ENCODE peak calls at places on chromosomes 6 and 20, in ten cellular contexts. G is tibial artery, P is cardiac muscle cell, K is A673, W is IMR-90, X is AG10803, J is right atrium auricular region, L is HL-60, O is breast epithelium, B is left lung. Q is an unnamed sample.

GRCh38 chr20:32004963-32005362 is 5.3 kb upstream of the CCM2L start:
- DNase-seq in G (no peak), P (no peak), K (no peak), W (peak), X (peak), J (no peak), L (no peak), O (no peak), B (no peak), Q (no peak)

GRCh38 chr20:58685988-58686387 is 6.6 kb upstream of the NPEPL1 start:
- DNase-seq in G (peak), P (no peak), K (no peak), W (no peak), X (no peak), J (peak), L (no peak), O (no peak), B (no peak), Q (no peak)

GRCh38 chr6:43853066-43853650 is 83.1 kb downstream of the VEGFA start:
- DNase-seq in G (no peak), P (no peak), K (no peak), W (no peak), X (peak), J (no peak), L (no peak), O (no peak), B (no peak), Q (no peak)

GRCh38 chr6:29131691-29132090 is 23.8 kb downstream of the OR2J3 start:
- DNase-seq in G (no peak), P (no peak), K (no peak), W (no peak), X (no peak), J (no peak), L (no peak), O (no peak), B (no peak), Q (no peak)

GRCh38 chr20:24762371-24762770 is 186.7 kb upstream of the CST7 start:
- DNase-seq in G (peak), P (no peak), K (no peak), W (no peak), X (no peak), J (peak), L (no peak), O (no peak), B (no peak), Q (no peak)

GRCh38 chr6:42429836-42430235 is 21.9 kb downstream of the TRERF1 start:
- DNase-seq in G (no peak), P (no peak), K (no peak), W (no peak), X (no peak), J (peak), L (no peak), O (no peak), B (no peak), Q (no peak)

GRCh38 chr20:17849901-17850673 is 118.5 kb downstream of the SNX5 start:
- DNase-seq in G (peak), P (no peak), K (no peak), W (peak), X (peak), J (peak), L (no peak), O (no peak), B (no peak), Q (no peak)

GRCh38 chr20:3563548-3564177 is 92.8 kb downstream of the ATRN start:
- DNase-seq in G (no peak), P (peak), K (peak), W (peak), X (peak), J (no peak), L (peak), O (no peak), B (no peak), Q (peak)

GRCh38 chr6:93787841-93788240 is 368.5 kb upstream of the EPHA7 start:
- DNase-seq in G (no peak), P (no peak), K (no peak), W (no peak), X (no peak), J (no peak), L (no peak), O (no peak), B (no peak), Q (no peak)

GRCh38 chr6:140485740-140486467 is 1111.5 kb upstream of the CITED2 start:
- DNase-seq in G (no peak), P (no peak), K (peak), W (peak), X (peak), J (no peak), L (peak), O (peak), B (peak), Q (no peak)

GRCh38 chr20:33733654-33734576 is 2.1 kb downstream of the ZNF341 start:
- DNase-seq in G (no peak), P (no peak), K (peak), W (peak), X (peak), J (peak), L (no peak), O (peak), B (peak), Q (peak)

GRCh38 chr6:35014341-35014740 is 125.3 kb downstream of the ANKS1A start:
- DNase-seq in G (no peak), P (no peak), K (peak), W (no peak), X (peak), J (no peak), L (no peak), O (peak), B (no peak), Q (no peak)

GRCh38 chr6:158655569-158656450 is 6.0 kb downstream of the SYTL3 start:
- DNase-seq in G (no peak), P (no peak), K (no peak), W (peak), X (no peak), J (peak), L (no peak), O (no peak), B (peak), Q (no peak)

GRCh38 chr6:137811121-137811911 is 55.7 kb upstream of the TNFAIP3 start:
- DNase-seq in G (peak), P (no peak), K (no peak), W (peak), X (peak), J (peak), L (peak), O (peak), B (peak), Q (peak)

GRCh38 chr20:7654231-7654630 is 286.0 kb downstream of the HAO1 start:
- DNase-seq in G (no peak), P (no peak), K (no peak), W (no peak), X (no peak), J (no peak), L (no peak), O (no peak), B (no peak), Q (no peak)

GRCh38 chr6:112984899-112985298 is 637.8 kb downstream of the RFPL4B start:
- DNase-seq in G (no peak), P (no peak), K (no peak), W (no peak), X (no peak), J (no peak), L (no peak), O (no peak), B (no peak), Q (no peak)

DNA sequence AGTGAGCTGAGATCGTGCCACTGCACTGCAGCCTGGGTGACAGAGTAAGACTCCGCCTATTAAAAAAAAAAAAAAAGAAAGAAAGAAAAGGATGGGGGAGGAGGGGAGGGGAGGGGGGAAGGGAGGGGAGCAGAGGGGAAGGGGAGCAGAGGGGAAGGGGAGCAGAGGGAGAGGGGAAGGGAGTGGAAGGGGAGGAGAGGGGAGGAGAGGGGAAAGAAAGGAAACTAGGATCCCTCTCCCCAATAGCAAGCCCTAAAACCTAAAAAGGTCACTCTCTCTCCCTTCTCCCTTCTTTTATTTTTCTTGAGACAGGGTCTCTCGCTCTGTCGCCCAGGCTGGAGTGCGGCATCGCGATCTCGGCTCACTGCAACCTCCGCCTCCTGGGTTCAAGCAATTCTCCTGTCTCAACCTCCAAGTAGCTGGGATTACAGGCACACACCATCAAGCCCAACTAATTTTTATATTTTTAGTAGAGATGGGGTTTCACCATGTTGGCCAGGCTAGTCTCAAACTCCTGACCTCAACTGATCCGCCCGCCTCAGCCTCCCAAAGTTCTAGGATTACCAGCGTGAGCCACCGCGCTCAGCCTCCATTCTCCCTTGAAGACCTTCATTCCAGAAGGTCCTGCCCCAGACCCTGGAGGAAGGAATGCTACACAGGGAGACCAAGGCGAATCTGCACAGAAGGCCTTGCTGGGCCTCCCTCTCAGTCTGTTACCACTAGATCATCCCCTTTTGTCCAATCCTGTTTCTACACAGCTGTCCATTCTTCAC is 45.8 kb upstream of the PIM1 start:
- DNase-seq in G (no peak), P (no peak), K (no peak), W (no peak), X (no peak), J (no peak), L (no peak), O (no peak), B (no peak), Q (no peak)
- TF ChIP-seq CTCF in G (no peak), P (no peak), K (no peak), W (no peak), X (no peak), J (no peak), L (no peak), O (no peak), B (no peak), Q (no peak)

DNA sequence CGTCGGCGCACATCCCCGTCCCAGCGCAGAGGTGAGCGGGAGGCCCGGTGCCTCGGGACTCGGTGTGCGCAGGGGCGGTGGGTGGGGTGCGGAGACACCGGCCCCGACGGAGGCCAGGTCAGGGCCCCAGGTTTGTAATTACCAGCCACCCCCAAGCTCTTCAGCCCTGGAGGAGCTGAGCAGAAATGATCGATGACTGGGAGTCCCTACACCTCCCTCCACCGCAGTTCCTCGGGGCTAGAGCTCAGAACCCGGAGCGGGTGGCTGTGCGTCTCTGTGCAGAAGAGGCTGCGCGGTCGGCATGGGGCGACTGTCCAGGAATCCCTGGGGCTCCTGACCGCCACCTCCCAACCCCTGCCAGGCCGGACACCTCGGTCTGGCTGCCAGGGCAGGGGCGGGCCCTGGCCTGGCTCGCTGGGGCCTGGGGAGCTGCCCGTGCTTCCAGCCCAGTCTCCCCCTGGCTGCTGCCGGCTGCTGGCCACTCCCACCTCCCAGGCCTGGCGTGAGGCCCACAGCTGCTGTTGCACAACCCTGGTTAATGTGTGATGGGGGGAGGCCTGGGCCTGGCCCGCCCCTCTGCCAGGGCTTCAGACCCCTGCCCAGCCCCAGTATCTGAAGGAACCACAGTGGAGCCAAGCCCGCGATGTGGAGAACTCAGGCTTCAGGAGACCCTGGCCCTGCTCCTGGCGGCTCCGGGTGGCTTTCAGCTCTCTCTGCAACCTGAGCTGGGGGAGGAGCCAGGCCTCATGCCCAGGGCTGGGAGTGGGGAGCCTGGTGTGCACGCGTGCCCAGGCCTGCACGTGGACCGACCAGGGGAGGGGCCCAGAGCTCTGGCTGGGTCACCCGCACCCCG is 1.2 kb downstream of the SLC2A4RG start:
- DNase-seq in G (peak), P (peak), K (peak), W (peak), X (peak), J (peak), L (peak), O (peak), B (peak), Q (peak)
- TF ChIP-seq CTCF in G (no peak), P (peak), K (peak), W (peak), X (peak), J (no peak), L (no peak), O (no peak), B (no peak), Q (no peak)

GRCh38 chr6:33589723-33590530 is 9.9 kb upstream of the BAK1 start:
- DNase-seq in G (no peak), P (peak), K (peak), W (peak), X (peak), J (peak), L (no peak), O (peak), B (peak), Q (peak)

GRCh38 chr6:33591633-33592032 is 11.6 kb upstream of the BAK1 start:
- DNase-seq in G (no peak), P (no peak), K (no peak), W (no peak), X (no peak), J (no peak), L (no peak), O (no peak), B (no peak), Q (no peak)

GRCh38 chr6:33592280-33592594 is 12.2 kb upstream of the BAK1 start:
- DNase-seq in G (no peak), P (no peak), K (no peak), W (no peak), X (no peak), J (no peak), L (no peak), O (no peak), B (no peak), Q (no peak)

GRCh38 chr6:33589366-33589722 is 9.3 kb upstream of the BAK1 start:
- DNase-seq in G (no peak), P (no peak), K (no peak), W (no peak), X (no peak), J (no peak), L (no peak), O (no peak), B (no peak), Q (no peak)

DNA sequence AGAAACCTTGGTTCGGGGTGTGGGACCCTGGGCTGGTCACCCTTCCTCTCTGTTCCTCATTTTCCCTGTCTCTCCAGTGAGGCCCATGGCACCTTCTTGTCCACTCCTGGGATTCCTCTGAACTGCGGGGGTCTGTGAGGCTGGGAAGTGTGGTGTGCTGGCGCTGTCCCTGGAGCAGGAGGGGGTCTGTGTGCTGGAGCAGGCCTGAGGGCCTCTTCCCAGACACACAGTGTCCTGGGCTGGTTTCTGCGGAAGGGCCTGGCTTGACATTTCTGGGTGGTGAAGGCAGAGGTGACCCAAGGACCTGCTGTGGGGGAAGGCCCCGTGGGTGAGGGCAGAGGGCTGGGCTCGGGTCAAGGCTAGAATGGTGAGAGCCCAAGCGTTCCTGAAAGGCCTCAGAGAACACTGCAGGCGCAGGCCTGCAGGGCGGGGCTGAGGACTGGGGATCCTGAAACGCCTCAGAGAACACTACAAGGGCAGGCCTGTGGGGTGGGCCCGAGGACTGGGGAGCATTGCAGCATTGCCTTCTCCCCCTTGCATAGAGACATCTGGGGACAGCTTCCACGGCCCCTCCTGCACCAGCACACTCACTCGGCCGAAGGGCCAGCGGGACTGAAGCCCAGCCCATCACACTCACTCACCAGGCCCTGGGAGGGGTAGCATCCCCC is 10.6 kb upstream of the BAK1 start:
- DNase-seq in G (no peak), P (no peak), K (no peak), W (no peak), X (peak), J (no peak), L (no peak), O (no peak), B (peak), Q (no peak)
- TF ChIP-seq CTCF in G (no peak), P (no peak), K (no peak), W (no peak), X (peak), J (no peak), L (no peak), O (no peak), B (no peak), Q (no peak)

DNA sequence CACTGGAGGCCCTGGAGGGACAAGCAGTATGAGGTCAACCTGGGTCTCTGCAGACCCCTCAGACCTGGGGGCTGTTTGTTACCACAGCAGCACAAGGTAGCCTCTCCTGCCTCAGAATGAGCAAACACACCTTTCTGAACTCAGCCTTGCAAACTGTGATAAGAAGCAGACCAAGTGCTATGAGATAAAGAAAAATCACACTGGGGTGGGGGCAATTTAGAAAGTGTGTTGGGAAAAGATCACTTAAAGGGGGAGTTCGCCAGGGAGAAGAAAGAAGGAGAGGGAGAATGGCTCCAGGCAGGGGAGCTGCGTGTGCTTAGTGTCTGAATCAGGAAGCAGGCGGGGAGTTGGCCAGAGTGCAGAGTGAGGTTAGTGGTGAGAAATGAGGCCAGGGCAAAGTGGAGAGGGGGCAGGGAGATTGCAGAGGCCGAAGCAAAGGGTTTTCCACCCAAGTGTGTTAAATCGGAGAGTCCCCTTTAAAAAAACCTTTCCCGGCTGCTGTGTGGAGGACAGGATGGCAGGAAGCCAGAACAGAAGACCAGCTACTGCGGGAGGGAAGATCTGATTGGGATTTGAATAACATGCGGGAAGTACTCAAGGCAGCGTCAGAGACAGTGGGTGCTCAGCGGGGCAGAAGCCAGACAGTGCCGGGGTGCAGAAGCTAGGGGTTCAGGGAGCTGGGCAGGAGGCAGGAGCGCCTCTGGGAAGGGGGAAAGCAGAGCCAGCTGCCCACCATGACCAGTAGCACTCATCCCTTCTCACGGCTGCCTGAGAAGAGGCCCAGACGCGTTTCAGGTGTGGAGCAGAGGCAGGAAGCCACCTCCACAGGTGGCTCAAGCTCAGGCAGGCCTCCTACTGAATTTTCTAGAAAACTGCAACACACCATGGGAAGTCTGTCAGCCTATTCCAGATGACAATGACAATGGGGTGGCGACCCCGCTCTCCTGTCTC is 9.0 kb downstream of the ADA start:
- DNase-seq in G (peak), P (peak), K (peak), W (peak), X (peak), J (peak), L (no peak), O (peak), B (peak), Q (peak)
- TF ChIP-seq CTCF in G (no peak), P (no peak), K (peak), W (no peak), X (peak), J (no peak), L (no peak), O (no peak), B (no peak), Q (no peak)

GRCh38 chr6:19610260-19610659 is 226.9 kb upstream of the ID4 start:
- DNase-seq in G (no peak), P (peak), K (no peak), W (no peak), X (no peak), J (no peak), L (no peak), O (no peak), B (no peak), Q (no peak)

GRCh38 chr6:19616022-19616421 is 221.1 kb upstream of the ID4 start:
- DNase-seq in G (no peak), P (no peak), K (no peak), W (no peak), X (no peak), J (no peak), L (no peak), O (no peak), B (no peak), Q (no peak)

GRCh38 chr6:19608546-19608945 is 228.6 kb upstream of the ID4 start:
- DNase-seq in G (no peak), P (no peak), K (no peak), W (no peak), X (no peak), J (no peak), L (no peak), O (no peak), B (no peak), Q (no peak)

GRCh38 chr6:19613678-19614077 is 223.5 kb upstream of the ID4 start:
- DNase-seq in G (no peak), P (no peak), K (no peak), W (no peak), X (no peak), J (no peak), L (no peak), O (no peak), B (no peak), Q (no peak)
- TF ChIP-seq CTCF in G (no peak), P (no peak), K (peak), W (no peak), X (no peak), J (no peak), L (no peak), O (no peak), B (no peak), Q (no peak)

DNA sequence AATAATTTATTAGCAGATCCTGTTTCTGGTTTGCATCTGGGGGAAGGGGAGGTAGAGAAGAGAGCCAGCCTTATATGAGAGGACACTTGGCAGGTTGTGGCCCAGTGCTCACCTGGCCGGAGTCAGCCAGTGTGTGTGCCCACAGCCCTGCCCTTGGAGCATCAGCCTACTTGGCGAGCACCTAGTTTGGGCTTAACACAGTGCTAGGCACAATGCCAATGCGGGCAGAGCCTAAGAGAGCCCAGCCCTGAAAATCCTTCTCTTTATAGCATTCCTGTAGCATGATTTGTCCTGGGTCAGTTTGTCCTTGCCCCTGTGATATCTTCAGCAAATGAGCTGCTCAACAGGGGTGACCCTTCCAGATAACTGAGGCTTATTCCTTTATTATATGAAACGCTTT is 73.0 kb downstream of the SLX4IP start:
- DNase-seq in G (peak), P (no peak), K (no peak), W (peak), X (peak), J (no peak), L (no peak), O (no peak), B (no peak), Q (no peak)
- TF ChIP-seq CTCF in G (no peak), P (no peak), K (no peak), W (no peak), X (no peak), J (no peak), L (no peak), O (no peak), B (no peak), Q (no peak)

Q was measured in GM10248.